ENCODE peak calls at places on chromosomes 11 and 22, in eight cellular contexts. K, S, G, N, M, U, H and W are unnamed samples.

GRCh38 chr11:86919557-86920210 is 35.5 kb downstream of the FZD4 start:
- DNase-seq in K (no peak), S (no peak), G (no peak), N (no peak), M (peak), U (no peak), H (peak), W (no peak)

GRCh38 chr22:30420401-30421178 is 5.0 kb upstream of the MTFP1 start:
- DNase-seq in K (no peak), S (no peak), G (no peak), N (no peak), M (peak), U (no peak), H (peak), W (no peak)

GRCh38 chr11:27414644-27415043 is 51.6 kb upstream of the CCDC34 start:
- DNase-seq in K (no peak), S (no peak), G (no peak), N (no peak), M (no peak), U (no peak), H (no peak), W (no peak)

GRCh38 chr22:46636221-46637002 is 16.2 kb downstream of the GRAMD4 start:
- DNase-seq in K (no peak), S (no peak), G (no peak), N (no peak), M (no peak), U (no peak), H (no peak), W (no peak)

GRCh38 chr22:26372890-26373289 is 56.2 kb upstream of the ASPHD2 start:
- DNase-seq in K (no peak), S (no peak), G (no peak), N (no peak), M (no peak), U (no peak), H (no peak), W (no peak)

GRCh38 chr22:30265851-30266444 is 703 bp downstream of the OSM start:
- DNase-seq in K (peak), S (no peak), G (peak), N (peak), M (no peak), U (no peak), H (no peak), W (peak)

GRCh38 chr11:117520201-117520600 is 192.5 kb downstream of the CEP164 start:
- DNase-seq in K (no peak), S (no peak), G (no peak), N (no peak), M (no peak), U (no peak), H (peak), W (no peak)

GRCh38 chr11:65384301-65384889 is 1.9 kb upstream of the SLC25A45 start:
- DNase-seq in K (no peak), S (no peak), G (no peak), N (no peak), M (no peak), U (no peak), H (peak), W (no peak)

GRCh38 chr11:78622666-78623065 is 48.0 kb upstream of the NARS2 start:
- DNase-seq in K (no peak), S (no peak), G (no peak), N (no peak), M (no peak), U (no peak), H (peak), W (no peak)

GRCh38 chr11:99841885-99842284 is 821.1 kb downstream of the CNTN5 start:
- DNase-seq in K (no peak), S (no peak), G (no peak), N (no peak), M (no peak), U (no peak), H (no peak), W (no peak)

GRCh38 chr22:35230839-35231584 is 26.3 kb upstream of the HMGXB4 start:
- DNase-seq in K (no peak), S (no peak), G (peak), N (no peak), M (no peak), U (no peak), H (no peak), W (peak)

GRCh38 chr11:126886636-126887035 is 113.9 kb downstream of the KIRREL3 start:
- DNase-seq in K (no peak), S (no peak), G (no peak), N (no peak), M (no peak), U (no peak), H (no peak), W (no peak)

GRCh38 chr11:128342511-128343133 is 244.7 kb downstream of the ETS1 start:
- DNase-seq in K (no peak), S (peak), G (peak), N (peak), M (peak), U (no peak), H (no peak), W (peak)